ENCODE peak calls at places on chromosomes 12 and 14, in four cellular contexts. N is K562, J is GM12891, H is GM12878. Y is an unnamed sample.

GRCh38 chr14:23550131-23550826 is 1.3 kb downstream of the ZFHX2 start:
- DNase-seq in H (no peak), N (no peak), J (no peak), Y (no peak)

GRCh38 chr14:83164016-83164415 is 1630.4 kb upstream of the SEL1L start:
- DNase-seq in N (no peak), J (no peak), H (no peak), Y (no peak)

GRCh38 chr14:39212034-39212433 is 21.7 kb upstream of the MIA2 start:
- DNase-seq in H (no peak), N (no peak), J (no peak), Y (no peak)

GRCh38 chr12:54032627-54033100 is at the start of gene HOXC5:
- DNase-seq in J (peak), H (no peak), N (peak), Y (peak)

GRCh38 chr14:90993792-90994191 is 66.6 kb downstream of the RPS6KA5 start:
- DNase-seq in H (no peak), J (no peak), N (no peak), Y (no peak)

GRCh38 chr12:60257063-60257462 is 661.2 kb downstream of the SLC16A7 start:
- DNase-seq in J (no peak), H (no peak), N (peak), Y (no peak)

GRCh38 chr12:96094201-96094600 is 58.8 kb upstream of the LTA4H start:
- DNase-seq in H (no peak), N (no peak), J (no peak), Y (no peak)

GRCh38 chr12:88207921-88208640 is 66.0 kb downstream of the TMTC3 start:
- DNase-seq in N (no peak), J (no peak), H (no peak), Y (peak)

GRCh38 chr12:91951571-91951970 is 194.1 kb downstream of the BTG1 start:
- DNase-seq in H (no peak), N (no peak), J (no peak), Y (no peak)

GRCh38 chr12:55746147-55746912 is 3.4 kb downstream of the GDF11 start:
- DNase-seq in J (no peak), H (no peak), N (no peak), Y (no peak)

GRCh38 chr14:95609398-95609990 is 74.6 kb downstream of the GLRX5 start:
- DNase-seq in J (peak), N (peak), H (no peak), Y (peak)

GRCh38 chr12:123253606-123254459 is 17.8 kb downstream of the CDK2AP1 start:
- DNase-seq in H (no peak), J (no peak), N (no peak), Y (no peak)

GRCh38 chr14:22819191-22819988 is 4.2 kb upstream of the SLC7A7 start:
- DNase-seq in N (no peak), H (no peak), J (no peak), Y (no peak)

DNA sequence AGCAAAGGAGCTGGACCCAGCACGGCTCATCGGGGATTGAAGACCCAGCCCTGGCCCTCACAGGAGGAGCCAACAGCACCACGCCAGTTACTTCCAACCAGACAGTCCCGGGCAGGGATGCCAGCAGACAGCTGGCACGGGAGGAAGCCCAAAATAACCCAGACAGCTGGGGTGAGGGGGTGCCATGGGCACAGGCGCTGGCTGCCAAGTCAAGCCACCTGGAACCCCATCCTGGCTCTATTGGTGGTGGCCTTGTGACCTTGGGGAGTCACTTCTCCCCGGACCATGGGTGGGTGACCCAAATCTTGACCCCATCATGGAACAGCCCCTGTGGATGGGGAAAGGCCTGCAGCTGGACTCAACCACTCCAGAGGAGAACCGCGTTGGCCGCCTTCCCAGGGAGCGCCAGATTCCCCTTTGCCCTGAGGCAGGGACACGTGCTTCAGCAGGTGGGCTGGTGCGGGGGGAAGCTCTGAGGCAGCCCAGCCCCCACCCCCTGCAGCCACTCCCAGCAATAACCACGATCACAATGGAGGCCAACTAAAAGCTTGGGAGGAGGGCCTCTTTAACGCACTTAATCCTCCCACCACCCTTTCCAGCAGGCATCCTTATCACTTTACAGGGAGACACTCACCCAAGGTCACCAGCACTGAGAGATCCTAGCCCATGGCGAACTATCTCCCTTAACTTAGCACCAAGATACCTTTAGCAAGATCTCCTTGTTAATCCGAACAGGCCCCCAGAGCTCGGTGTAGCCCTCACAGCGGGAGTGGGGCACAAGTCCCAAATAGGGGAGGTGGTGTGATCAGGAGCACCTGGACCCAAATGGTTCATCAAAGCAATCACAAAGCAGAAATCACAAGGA is 4.7 kb upstream of the RHOF start:
- DNase-seq in J (no peak), N (peak), H (no peak), Y (no peak)
- TF ChIP-seq SPI1 in J (no peak), N (no peak), H (no peak), Y (no peak)

GRCh38 chr12:52278530-52278929 is 4.1 kb downstream of the KRT86 start:
- DNase-seq in N (no peak), J (no peak), H (no peak), Y (no peak)
- TF ChIP-seq SPI1 in N (no peak), J (no peak), H (no peak), Y (no peak)

GRCh38 chr14:68951051-68951797 is 27.9 kb downstream of the ACTN1 start:
- DNase-seq in N (peak), H (no peak), J (no peak), Y (peak)
- TF ChIP-seq SPI1 in N (no peak), H (no peak), J (no peak), Y (peak)

GRCh38 chr12:12859690-12860089 is 31.7 kb upstream of the GPRC5A start:
- DNase-seq in N (peak), H (no peak), J (no peak), Y (no peak)
- TF ChIP-seq SPI1 in N (no peak), H (no peak), J (no peak), Y (no peak)

GRCh38 chr12:58033831-58034230 is 92.5 kb downstream of the ATP23 start:
- DNase-seq in J (no peak), H (no peak), N (no peak), Y (no peak)

GRCh38 chr12:58032156-58032555 is 90.8 kb downstream of the ATP23 start:
- DNase-seq in N (no peak), J (no peak), H (no peak), Y (no peak)

GRCh38 chr12:58030566-58031279 is 89.4 kb downstream of the ATP23 start:
- DNase-seq in H (no peak), J (no peak), N (no peak), Y (peak)

GRCh38 chr12:58034712-58035111 is 93.3 kb downstream of the ATP23 start:
- DNase-seq in J (no peak), N (no peak), H (no peak), Y (no peak)

GRCh38 chr12:58034311-58034710 is 92.9 kb downstream of the ATP23 start:
- DNase-seq in J (no peak), H (no peak), N (no peak), Y (no peak)
- TF ChIP-seq SPI1 in J (no peak), H (no peak), N (no peak), Y (no peak)

Y was measured in HL-60.